ENCODE peak calls at places on chromosomes 11 and 22, in six cellular contexts. R is sigmoid colon, U is A549, Q is Peyer's patch, L is testis, V is IMR-90. I is an unnamed sample.

GRCh38 chr11:86761978-86762377 is 38.4 kb upstream of the PRSS23 start:
- DNase-seq in R (no peak), U (no peak), Q (no peak), L (no peak), V (peak), I (no peak)

GRCh38 chr11:92302766-92303165 is 78.1 kb downstream of the FAT3 start:
- DNase-seq in R (no peak), U (no peak), Q (no peak), L (no peak), V (peak), I (no peak)

GRCh38 chr22:17797721-17798559 is 23.7 kb upstream of the BID start:
- DNase-seq in R (no peak), U (no peak), Q (no peak), L (no peak), V (no peak), I (no peak)

GRCh38 chr11:2793781-2794418 is 91.7 kb downstream of the CDKN1C start:
- DNase-seq in R (peak), U (no peak), Q (peak), L (no peak), V (no peak), I (peak)

GRCh38 chr11:30586251-30587144 is at the start of gene MPPED2:
- DNase-seq in R (peak), U (peak), Q (no peak), L (peak), V (no peak), I (peak)

GRCh38 chr11:37110383-37110782 is 512.3 kb upstream of the RAG2 start:
- DNase-seq in R (no peak), U (no peak), Q (no peak), L (no peak), V (no peak), I (no peak)

GRCh38 chr11:100835854-100836253 is 148.8 kb downstream of the ARHGAP42 start:
- DNase-seq in R (no peak), U (no peak), Q (no peak), L (no peak), V (no peak), I (no peak)

GRCh38 chr22:44389181-44389580 is 76.4 kb upstream of the SHISAL1 start:
- DNase-seq in R (peak), U (no peak), Q (no peak), L (no peak), V (no peak), I (no peak)

GRCh38 chr22:19707347-19708322 is 6.7 kb upstream of the SEPTIN5 start:
- DNase-seq in R (peak), U (no peak), Q (no peak), L (no peak), V (no peak), I (no peak)

GRCh38 chr11:68331338-68331947 is 19.1 kb downstream of the LRP5 start:
- DNase-seq in R (no peak), U (no peak), Q (no peak), L (no peak), V (no peak), I (peak)

GRCh38 chr11:66281001-66281400 is 3.0 kb downstream of the CNIH2 start:
- DNase-seq in R (no peak), U (no peak), Q (no peak), L (no peak), V (no peak), I (no peak)

GRCh38 chr11:66283461-66284105 is 5.4 kb downstream of the YIF1A start:
- DNase-seq in R (no peak), U (no peak), Q (no peak), L (no peak), V (no peak), I (no peak)

GRCh38 chr11:66284526-66285078 is 4.3 kb downstream of the YIF1A start:
- DNase-seq in R (no peak), U (no peak), Q (no peak), L (no peak), V (no peak), I (no peak)

GRCh38 chr11:66281776-66282467 is 3.9 kb downstream of the CNIH2 start:
- DNase-seq in R (no peak), U (no peak), Q (no peak), L (no peak), V (no peak), I (no peak)

DNA sequence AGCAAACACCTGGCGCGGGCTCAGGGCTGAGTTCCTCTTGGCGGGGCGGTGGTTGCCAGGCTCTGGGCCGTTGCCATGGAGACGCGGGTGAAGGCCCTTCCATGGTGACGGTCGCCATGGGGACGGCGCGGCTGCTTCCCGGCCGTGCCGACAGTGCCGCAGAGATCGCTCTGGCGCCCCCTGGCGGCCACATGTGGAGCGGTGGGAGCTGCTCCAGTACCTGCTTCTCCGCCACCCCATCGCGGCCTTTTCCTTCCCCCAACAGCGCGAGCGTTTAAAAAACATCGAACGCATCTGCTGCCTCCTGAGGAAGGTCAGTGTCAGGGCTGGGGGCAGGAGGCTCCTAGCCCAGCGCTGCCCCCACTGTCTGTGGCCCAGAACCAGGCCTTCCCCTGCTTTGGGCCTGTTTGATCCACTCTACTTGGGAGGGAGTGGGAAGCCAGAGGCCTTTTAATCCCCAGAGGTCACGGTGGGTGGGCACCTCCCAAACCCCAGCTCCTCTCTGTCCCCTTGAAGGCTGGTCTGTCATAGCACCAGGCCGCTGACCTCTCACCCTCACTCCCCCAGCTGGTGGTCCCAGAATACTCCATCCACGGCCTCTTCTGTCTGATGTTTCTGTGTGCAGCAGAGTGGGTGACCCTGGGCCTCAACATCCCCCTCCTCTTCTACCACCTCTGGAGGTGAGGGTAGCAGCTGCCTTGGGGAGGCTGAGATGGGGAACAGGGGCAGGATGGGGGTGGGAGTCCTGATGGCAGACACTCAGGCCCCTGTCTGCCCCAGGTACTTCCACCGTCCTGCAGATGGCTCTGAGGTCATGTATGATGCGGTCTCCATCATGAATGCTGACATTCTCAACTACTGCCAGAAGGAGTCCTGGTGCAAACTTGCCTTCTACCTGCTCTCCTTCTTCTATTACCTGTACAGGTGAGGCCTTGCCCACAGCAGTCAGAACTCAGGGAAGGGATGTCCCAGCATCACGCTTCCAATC is 4.8 kb downstream of the CNIH2 start:
- DNase-seq in R (peak), U (peak), Q (peak), L (peak), V (peak), I (peak)
- TF ChIP-seq POLR2A in R (no peak), U (no peak), Q (peak), L (no peak), V (peak), I (no peak)

DNA sequence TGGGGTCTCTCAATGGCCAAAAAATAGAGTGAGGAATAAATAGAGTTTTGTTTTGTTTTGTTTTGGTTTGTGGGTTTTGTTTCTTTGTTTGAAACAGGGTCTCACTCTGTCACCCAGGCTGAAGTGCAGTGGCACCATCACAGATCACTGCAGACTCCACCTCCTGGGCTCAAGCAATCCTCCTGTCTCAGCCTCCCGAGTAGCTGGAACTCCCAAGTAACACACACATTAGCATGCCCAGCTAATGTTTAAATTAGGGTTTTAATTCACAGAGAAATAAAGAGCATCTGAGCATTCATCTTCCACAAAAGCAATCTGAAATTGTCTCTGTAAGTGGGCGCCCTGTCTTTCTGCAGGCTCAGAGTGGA is 9.2 kb upstream of the IFITM3 start:
- DNase-seq in R (peak), U (no peak), Q (no peak), L (no peak), V (no peak), I (no peak)
- H3K27ac ChIP-seq in R (no peak), U (no peak), Q (no peak), L (peak), V (no peak), I (no peak)

GRCh38 chr22:23716811-23717801 is 26.3 kb downstream of the RGL4 start:
- DNase-seq in R (peak), U (peak), Q (peak), L (peak), V (peak), I (peak)
- TF ChIP-seq POLR2A in R (peak), U (peak), Q (peak), L (peak), V (peak), I (peak)

GRCh38 chr22:41695211-41695610 is 4.1 kb upstream of the MEI1 start:
- DNase-seq in R (no peak), U (no peak), Q (no peak), L (no peak), V (no peak), I (no peak)

GRCh38 chr22:41699264-41700104 is at the start of gene MEI1:
- DNase-seq in R (peak), U (no peak), Q (peak), L (peak), V (peak), I (peak)

GRCh38 chr22:41700105-41700358 is 729 bp downstream of the MEI1 start:
- DNase-seq in R (no peak), U (no peak), Q (no peak), L (no peak), V (no peak), I (no peak)

GRCh38 chr22:41696714-41697113 is 2.6 kb upstream of the MEI1 start:
- DNase-seq in R (peak), U (no peak), Q (no peak), L (no peak), V (no peak), I (no peak)

DNA sequence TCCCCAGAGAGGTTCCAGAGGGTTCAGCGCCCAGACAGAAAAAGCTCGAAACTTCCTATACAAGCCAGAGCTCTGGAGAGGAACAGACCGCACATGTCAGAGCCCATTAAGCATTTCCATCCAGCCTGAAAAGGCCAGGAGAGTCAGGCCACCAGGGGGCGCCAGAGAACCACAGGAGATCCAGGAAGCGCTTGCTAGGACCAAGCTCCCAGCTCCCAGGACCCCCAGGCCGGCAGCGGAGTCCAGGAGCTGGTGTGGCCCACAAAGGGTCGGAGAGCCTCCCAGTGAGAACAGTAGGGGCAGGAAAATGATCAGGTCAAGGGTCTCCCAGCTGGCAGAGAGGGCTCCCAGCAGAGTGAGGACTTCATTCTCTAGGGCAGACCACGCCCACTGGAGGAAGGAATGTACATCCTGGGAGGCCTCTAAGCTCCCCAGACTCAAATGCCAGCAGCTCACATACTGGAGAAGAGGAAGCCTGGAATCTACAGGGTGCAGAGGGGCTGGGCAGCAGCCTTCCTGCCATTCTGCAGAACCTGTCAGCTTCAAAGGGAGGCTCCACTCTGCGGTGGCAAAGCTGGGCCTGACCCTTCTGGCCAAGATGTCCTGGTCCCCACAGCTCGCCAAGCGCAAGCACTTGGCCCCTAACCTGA is 2.1 kb upstream of the MEI1 start:
- DNase-seq in R (peak), U (peak), Q (peak), L (peak), V (peak), I (peak)
- H3K27ac ChIP-seq in R (peak), U (peak), Q (peak), L (no peak), V (peak), I (peak)

GRCh38 chr11:118921121-118921928 is 4.4 kb downstream of the BCL9L start:
- DNase-seq in R (peak), U (no peak), Q (peak), L (peak), V (peak), I (peak)
- TF ChIP-seq POLR2A in R (no peak), U (no peak), Q (no peak), L (no peak), V (peak), I (peak)

I was measured in uterus.